ENCODE peak calls at places on chromosomes 3 and 15, in four cellular contexts. One of them, this sample, is unnamed.

GRCh38 chr3:179653777-179654117 is 907 bp downstream of the USP13 start:
- DNase-seq in activated CD8-positive, alpha-beta memory T cell treated with anti-CD3 and anti-CD28 coated beads, Interleukin-2, amount 50 U/mL, for 48 hours: peak; percentile 70
- DNase-seq in NCI-H524 treated with DMSO at 0.1 percent for 48 hours: no peak
- DNase-seq in mammary epithelial cell: no peak
- DNase-seq in this sample: no peak

GRCh38 chr3:38479431-38480092 is 16.6 kb upstream of the EXOG start:
- DNase-seq in NCI-H524 treated with DMSO at 0.1 percent for 48 hours: no peak
- DNase-seq in activated CD8-positive, alpha-beta memory T cell treated with anti-CD3 and anti-CD28 coated beads, Interleukin-2, amount 50 U/mL, for 48 hours: no peak
- DNase-seq in mammary epithelial cell: peak; percentile 39
- DNase-seq in this sample: peak; percentile 48

GRCh38 chr15:62618432-62618831 is 424.1 kb upstream of the TPM1 start:
- DNase-seq in mammary epithelial cell: peak; percentile 88
- DNase-seq in activated CD8-positive, alpha-beta memory T cell treated with anti-CD3 and anti-CD28 coated beads, Interleukin-2, amount 50 U/mL, for 48 hours: no peak
- DNase-seq in NCI-H524 treated with DMSO at 0.1 percent for 48 hours: no peak
- DNase-seq in this sample: peak; percentile 89

GRCh38 chr3:22284559-22284958 is 533.5 kb upstream of the ZNF385D start:
- DNase-seq in activated CD8-positive, alpha-beta memory T cell treated with anti-CD3 and anti-CD28 coated beads, Interleukin-2, amount 50 U/mL, for 48 hours: no peak
- DNase-seq in mammary epithelial cell: peak; percentile 33
- DNase-seq in NCI-H524 treated with DMSO at 0.1 percent for 48 hours: no peak
- DNase-seq in this sample: no peak

GRCh38 chr3:119893769-119894168 is 111.9 kb downstream of the NR1I2 start:
- DNase-seq in NCI-H524 treated with DMSO at 0.1 percent for 48 hours: no peak
- DNase-seq in mammary epithelial cell: no peak
- DNase-seq in activated CD8-positive, alpha-beta memory T cell treated with anti-CD3 and anti-CD28 coated beads, Interleukin-2, amount 50 U/mL, for 48 hours: no peak
- DNase-seq in this sample: no peak

GRCh38 chr15:58240191-58240932 is 102.2 kb downstream of the AQP9 start:
- DNase-seq in mammary epithelial cell: no peak
- DNase-seq in activated CD8-positive, alpha-beta memory T cell treated with anti-CD3 and anti-CD28 coated beads, Interleukin-2, amount 50 U/mL, for 48 hours: no peak
- DNase-seq in NCI-H524 treated with DMSO at 0.1 percent for 48 hours: peak; percentile 35
- DNase-seq in this sample: no peak

GRCh38 chr15:48395532-48396011 is 64.3 kb downstream of the DUT start:
- DNase-seq in NCI-H524 treated with DMSO at 0.1 percent for 48 hours: no peak
- DNase-seq in activated CD8-positive, alpha-beta memory T cell treated with anti-CD3 and anti-CD28 coated beads, Interleukin-2, amount 50 U/mL, for 48 hours: no peak
- DNase-seq in mammary epithelial cell: peak; percentile 85
- DNase-seq in this sample: no peak

GRCh38 chr15:66631616-66632263 is 65.9 kb upstream of the LCTL start:
- DNase-seq in NCI-H524 treated with DMSO at 0.1 percent for 48 hours: no peak
- DNase-seq in mammary epithelial cell: no peak
- DNase-seq in activated CD8-positive, alpha-beta memory T cell treated with anti-CD3 and anti-CD28 coated beads, Interleukin-2, amount 50 U/mL, for 48 hours: no peak
- DNase-seq in this sample: no peak

GRCh38 chr3:40437893-40438292 is 19.2 kb upstream of the RPL14 start:
- DNase-seq in NCI-H524 treated with DMSO at 0.1 percent for 48 hours: no peak
- DNase-seq in mammary epithelial cell: no peak
- DNase-seq in activated CD8-positive, alpha-beta memory T cell treated with anti-CD3 and anti-CD28 coated beads, Interleukin-2, amount 50 U/mL, for 48 hours: no peak
- DNase-seq in this sample: no peak

GRCh38 chr3:51718547-51719412 is 11.9 kb downstream of the GRM2 start:
- DNase-seq in mammary epithelial cell: peak; percentile 61
- DNase-seq in activated CD8-positive, alpha-beta memory T cell treated with anti-CD3 and anti-CD28 coated beads, Interleukin-2, amount 50 U/mL, for 48 hours: peak; percentile 85
- DNase-seq in NCI-H524 treated with DMSO at 0.1 percent for 48 hours: peak; percentile 97
- DNase-seq in this sample: peak; percentile 40

GRCh38 chr3:38130219-38130618 is 6.7 kb downstream of the ACAA1 start:
- DNase-seq in NCI-H524 treated with DMSO at 0.1 percent for 48 hours: no peak
- DNase-seq in activated CD8-positive, alpha-beta memory T cell treated with anti-CD3 and anti-CD28 coated beads, Interleukin-2, amount 50 U/mL, for 48 hours: no peak
- DNase-seq in mammary epithelial cell: no peak
- DNase-seq in this sample: no peak

GRCh38 chr15:58331903-58332675 is 99.7 kb upstream of the LIPC start:
- DNase-seq in activated CD8-positive, alpha-beta memory T cell treated with anti-CD3 and anti-CD28 coated beads, Interleukin-2, amount 50 U/mL, for 48 hours: peak; percentile 90
- DNase-seq in NCI-H524 treated with DMSO at 0.1 percent for 48 hours: peak; percentile 99
- DNase-seq in mammary epithelial cell: peak; percentile 98
- DNase-seq in this sample: peak; percentile 93

GRCh38 chr3:39166134-39166710 is 12.8 kb upstream of the CSRNP1 start:
- DNase-seq in activated CD8-positive, alpha-beta memory T cell treated with anti-CD3 and anti-CD28 coated beads, Interleukin-2, amount 50 U/mL, for 48 hours: no peak
- DNase-seq in NCI-H524 treated with DMSO at 0.1 percent for 48 hours: no peak
- DNase-seq in mammary epithelial cell: peak; percentile 79
- DNase-seq in this sample: peak; percentile 81

GRCh38 chr3:5466059-5466458 is 278.6 kb downstream of the EDEM1 start:
- DNase-seq in mammary epithelial cell: no peak
- DNase-seq in NCI-H524 treated with DMSO at 0.1 percent for 48 hours: no peak
- DNase-seq in activated CD8-positive, alpha-beta memory T cell treated with anti-CD3 and anti-CD28 coated beads, Interleukin-2, amount 50 U/mL, for 48 hours: no peak
- DNase-seq in this sample: no peak

GRCh38 chr3:16801698-16802097 is 83.1 kb upstream of the PLCL2 start:
- DNase-seq in activated CD8-positive, alpha-beta memory T cell treated with anti-CD3 and anti-CD28 coated beads, Interleukin-2, amount 50 U/mL, for 48 hours: no peak
- DNase-seq in NCI-H524 treated with DMSO at 0.1 percent for 48 hours: peak; percentile 70
- DNase-seq in mammary epithelial cell: no peak
- DNase-seq in this sample: peak; percentile 87

GRCh38 chr3:14810070-14810732 is 8.6 kb upstream of the FGD5 start:
- DNase-seq in activated CD8-positive, alpha-beta memory T cell treated with anti-CD3 and anti-CD28 coated beads, Interleukin-2, amount 50 U/mL, for 48 hours: no peak
- DNase-seq in mammary epithelial cell: no peak
- DNase-seq in NCI-H524 treated with DMSO at 0.1 percent for 48 hours: no peak
- DNase-seq in this sample: peak; percentile 5

GRCh38 chr3:171187706-171188290 is 161.3 kb upstream of the SLC2A2 start:
- DNase-seq in NCI-H524 treated with DMSO at 0.1 percent for 48 hours: peak; percentile 49
- DNase-seq in activated CD8-positive, alpha-beta memory T cell treated with anti-CD3 and anti-CD28 coated beads, Interleukin-2, amount 50 U/mL, for 48 hours: no peak
- DNase-seq in mammary epithelial cell: no peak
- DNase-seq in this sample: no peak

GRCh38 chr15:75508741-75509532 is 57.4 kb upstream of the SIN3A start:
- DNase-seq in NCI-H524 treated with DMSO at 0.1 percent for 48 hours: no peak
- DNase-seq in activated CD8-positive, alpha-beta memory T cell treated with anti-CD3 and anti-CD28 coated beads, Interleukin-2, amount 50 U/mL, for 48 hours: no peak
- DNase-seq in mammary epithelial cell: peak; percentile 13
- DNase-seq in this sample: peak; percentile 2

GRCh38 chr15:31409196-31409595 is 82.6 kb downstream of the KLF13 start:
- DNase-seq in mammary epithelial cell: no peak
- DNase-seq in NCI-H524 treated with DMSO at 0.1 percent for 48 hours: no peak
- DNase-seq in activated CD8-positive, alpha-beta memory T cell treated with anti-CD3 and anti-CD28 coated beads, Interleukin-2, amount 50 U/mL, for 48 hours: no peak
- DNase-seq in this sample: no peak

This sample was measured in trophoblast cell.